ENCODE peak calls at places on chromosomes 2 and 18, in eight cellular contexts. W is GM23248, S is HCT116, I is BJ, M is MV-4-11, D is AG10803, T is Daoy, K is MM.1S. P is an unnamed sample.
A peak's percentile ranks its signal among the peaks of the same experiment; 100 is the strongest.

GRCh38 chr2:42602218-42602936 is 33.9 kb downstream of the MTA3 start:
- DNase-seq in I (no peak), W (no peak), T (no peak), S (no peak), D (no peak), M (peak; percentile 70), K (no peak), P (no peak)

GRCh38 chr2:165440367-165440766 is 29.1 kb upstream of the CSRNP3 start:
- DNase-seq in S (no peak), M (no peak), I (peak; percentile 73), K (no peak), T (no peak), D (peak; percentile 84), W (peak; percentile 92), P (peak; percentile 20)

GRCh38 chr2:46770622-46771021 is 145.0 kb downstream of the MCFD2 start:
- DNase-seq in S (no peak), I (peak; percentile 51), W (peak; percentile 84), K (no peak), T (no peak), M (no peak), D (peak; percentile 88), P (no peak)

GRCh38 chr18:68362907-68363306 is 352.0 kb downstream of the TMX3 start:
- DNase-seq in I (no peak), M (no peak), W (no peak), K (no peak), S (no peak), T (no peak), D (no peak), P (no peak)

GRCh38 chr2:49403722-49404507 is 249.6 kb upstream of the FSHR start:
- DNase-seq in S (no peak), W (no peak), K (no peak), I (no peak), T (no peak), D (no peak), M (no peak), P (no peak)

GRCh38 chr2:97645700-97646629 is at the start of gene COX5B:
- DNase-seq in I (peak; percentile 87), T (peak; percentile 98), D (peak; percentile 95), S (peak; percentile 87), K (peak; percentile 98), W (peak; percentile 99), M (peak; percentile 98), P (peak; percentile 75)

GRCh38 chr2:239020541-239021041 is 172.7 kb downstream of the TWIST2 start:
- DNase-seq in M (no peak), I (no peak), T (no peak), K (no peak), S (no peak), D (no peak), W (no peak), P (no peak)

GRCh38 chr2:11133238-11133935 is 21.9 kb upstream of the SLC66A3 start:
- DNase-seq in S (no peak), K (no peak), D (no peak), W (peak; percentile 55), T (no peak), M (no peak), I (no peak), P (no peak)

GRCh38 chr2:160052524-160052923 is 9.9 kb downstream of the PLA2R1 start:
- DNase-seq in I (no peak), D (no peak), S (no peak), M (no peak), K (no peak), W (no peak), T (no peak), P (no peak)